ENCODE peak calls at places on chromosomes 16 and 17, in four cellular contexts. T, D, C and I are unnamed samples.

GRCh38 chr16:86232496-86232895 is 277.8 kb upstream of the FOXF1 start:
- DNase-seq in D (no peak), C (no peak), T (no peak), I (no peak)

GRCh38 chr17:73338566-73339247 is 26.9 kb upstream of the CDC42EP4 start:
- DNase-seq in C (no peak), D (no peak), T (no peak), I (no peak)

GRCh38 chr16:23847938-23848337 is 12.2 kb downstream of the PRKCB start:
- DNase-seq in T (no peak), C (no peak), D (no peak), I (no peak)

GRCh38 chr16:84554627-84555328 is 50.3 kb upstream of the MEAK7 start:
- DNase-seq in C (no peak), T (no peak), D (no peak), I (no peak)

GRCh38 chr17:61398721-61399130 is 917 bp upstream of the TBX2 start:
- DNase-seq in T (no peak), D (no peak), C (no peak), I (no peak)

GRCh38 chr17:66814570-66814969 is 20.3 kb upstream of the CACNG5 start:
- DNase-seq in T (no peak), C (no peak), D (no peak), I (no peak)

GRCh38 chr16:29983420-29984136 is 9.9 kb downstream of the TAOK2 start:
- DNase-seq in C (no peak), D (no peak), T (no peak), I (no peak)

GRCh38 chr17:55768946-55769624 is 18.2 kb downstream of the PCTP start:
- DNase-seq in D (no peak), C (peak), T (no peak), I (no peak)

GRCh38 chr16:63061319-63061718 is 1025.1 kb upstream of the CDH8 start:
- DNase-seq in C (no peak), D (no peak), T (no peak), I (no peak)

GRCh38 chr17:38554430-38555350 is 51.1 kb downstream of the SRCIN1 start:
- DNase-seq in D (peak), T (no peak), C (peak), I (peak)

GRCh38 chr16:56988161-56988947 is 1.0 kb upstream of the NLRC5 start:
- DNase-seq in T (no peak), D (no peak), C (no peak), I (no peak)

GRCh38 chr17:49508061-49508865 is 13.2 kb downstream of the NGFR start:
- DNase-seq in D (peak), C (no peak), T (no peak), I (peak)

GRCh38 chr16:88610080-88610479 is 28.3 kb upstream of the IL17C start:
- DNase-seq in T (no peak), C (no peak), D (no peak), I (no peak)

GRCh38 chr17:37494401-37494831 is 4.7 kb downstream of the DUSP14 start:
- DNase-seq in D (no peak), C (no peak), T (no peak), I (no peak)

GRCh38 chr16:6913535-6913934 is 419.1 kb upstream of the RBFOX1 start:
- DNase-seq in T (no peak), D (no peak), C (no peak), I (no peak)

GRCh38 chr17:44850612-44851011 is 2.9 kb downstream of the HIGD1B start:
- DNase-seq in D (no peak), C (peak), T (no peak), I (no peak)

GRCh38 chr17:35496470-35497290 is 40.8 kb downstream of the SLFN12L start:
- DNase-seq in T (no peak), C (no peak), D (no peak), I (no peak)

GRCh38 chr17:238071-238963 is 56.9 kb upstream of the DOC2B start:
- DNase-seq in C (no peak), D (no peak), T (no peak), I (no peak)

GRCh38 chr16:27625050-27625697 is 75.2 kb downstream of the KATNIP start:
- DNase-seq in D (no peak), T (no peak), C (peak), I (no peak)